ENCODE peak calls at places on chromosomes 12 and 14, in nine cellular contexts. One of them, this sample, is unnamed.
A peak's percentile ranks its signal among the peaks of the same experiment; 100 is the strongest.

GRCh38 chr14:76408877-76409276 is 32.9 kb downstream of the ESRRB start:
- DNase-seq in effector memory CD8-positive, alpha-beta T cell: no peak
- DNase-seq in SW 1271: no peak
- DNase-seq in cardiac fibroblast: no peak
- DNase-seq in GM18507: no peak
- DNase-seq in ureter: no peak
- DNase-seq in activated T-cell treated with anti-CD3 and anti-CD28 coated beads for 1 hour: no peak
- DNase-seq in stimulated activated CD4-positive, alpha-beta T cell treated with anti-CD3 and anti-CD28 coated beads, Interleukin-4, amount 100 ng/mL, for 48 hours: no peak
- DNase-seq in upper lobe of right lung: no peak
- DNase-seq in this sample: no peak

GRCh38 chr12:106794369-106794768 is 19.9 kb downstream of the RIC8B start:
- DNase-seq in effector memory CD8-positive, alpha-beta T cell: no peak
- DNase-seq in SW 1271: no peak
- DNase-seq in cardiac fibroblast: no peak
- DNase-seq in GM18507: no peak
- DNase-seq in ureter: no peak
- DNase-seq in activated T-cell treated with anti-CD3 and anti-CD28 coated beads for 1 hour: no peak
- DNase-seq in stimulated activated CD4-positive, alpha-beta T cell treated with anti-CD3 and anti-CD28 coated beads, Interleukin-4, amount 100 ng/mL, for 48 hours: no peak
- DNase-seq in upper lobe of right lung: no peak
- DNase-seq in this sample: no peak

GRCh38 chr12:25130741-25131188 is 64.2 kb downstream of the DNAI7 start:
- DNase-seq in effector memory CD8-positive, alpha-beta T cell: no peak
- DNase-seq in SW 1271: peak; percentile 51
- DNase-seq in cardiac fibroblast: peak; percentile 66
- DNase-seq in GM18507: peak; percentile 25
- DNase-seq in ureter: no peak
- DNase-seq in activated T-cell treated with anti-CD3 and anti-CD28 coated beads for 1 hour: no peak
- DNase-seq in stimulated activated CD4-positive, alpha-beta T cell treated with anti-CD3 and anti-CD28 coated beads, Interleukin-4, amount 100 ng/mL, for 48 hours: no peak
- DNase-seq in upper lobe of right lung: no peak
- DNase-seq in this sample: no peak

GRCh38 chr14:68418192-68419118 is 374.4 kb downstream of the ZFP36L1 start:
- DNase-seq in effector memory CD8-positive, alpha-beta T cell: no peak
- DNase-seq in SW 1271: no peak
- DNase-seq in cardiac fibroblast: no peak
- DNase-seq in GM18507: no peak
- DNase-seq in ureter: no peak
- DNase-seq in activated T-cell treated with anti-CD3 and anti-CD28 coated beads for 1 hour: no peak
- DNase-seq in stimulated activated CD4-positive, alpha-beta T cell treated with anti-CD3 and anti-CD28 coated beads, Interleukin-4, amount 100 ng/mL, for 48 hours: no peak
- DNase-seq in upper lobe of right lung: no peak
- DNase-seq in this sample: no peak

GRCh38 chr12:34294137-34294536 is 271.8 kb downstream of the ALG10 start:
- DNase-seq in effector memory CD8-positive, alpha-beta T cell: no peak
- DNase-seq in SW 1271: no peak
- DNase-seq in cardiac fibroblast: no peak
- DNase-seq in GM18507: no peak
- DNase-seq in ureter: no peak
- DNase-seq in activated T-cell treated with anti-CD3 and anti-CD28 coated beads for 1 hour: no peak
- DNase-seq in stimulated activated CD4-positive, alpha-beta T cell treated with anti-CD3 and anti-CD28 coated beads, Interleukin-4, amount 100 ng/mL, for 48 hours: no peak
- DNase-seq in upper lobe of right lung: peak; percentile 57
- DNase-seq in this sample: no peak

GRCh38 chr12:90512518-90512917 is 442.5 kb downstream of the CCER1 start:
- DNase-seq in effector memory CD8-positive, alpha-beta T cell: no peak
- DNase-seq in SW 1271: no peak
- DNase-seq in cardiac fibroblast: no peak
- DNase-seq in GM18507: no peak
- DNase-seq in ureter: no peak
- DNase-seq in activated T-cell treated with anti-CD3 and anti-CD28 coated beads for 1 hour: no peak
- DNase-seq in stimulated activated CD4-positive, alpha-beta T cell treated with anti-CD3 and anti-CD28 coated beads, Interleukin-4, amount 100 ng/mL, for 48 hours: no peak
- DNase-seq in upper lobe of right lung: no peak
- DNase-seq in this sample: no peak

GRCh38 chr12:54759751-54760150 is 94.6 kb upstream of the MUCL1 start:
- DNase-seq in effector memory CD8-positive, alpha-beta T cell: no peak
- DNase-seq in SW 1271: peak; percentile 51
- DNase-seq in cardiac fibroblast: peak; percentile 12
- DNase-seq in GM18507: no peak
- DNase-seq in ureter: no peak
- DNase-seq in activated T-cell treated with anti-CD3 and anti-CD28 coated beads for 1 hour: no peak
- DNase-seq in stimulated activated CD4-positive, alpha-beta T cell treated with anti-CD3 and anti-CD28 coated beads, Interleukin-4, amount 100 ng/mL, for 48 hours: no peak
- DNase-seq in upper lobe of right lung: no peak
- DNase-seq in this sample: no peak

GRCh38 chr14:69327507-69327906 is 67.5 kb downstream of the GALNT16 start:
- DNase-seq in effector memory CD8-positive, alpha-beta T cell: no peak
- DNase-seq in SW 1271: no peak
- DNase-seq in cardiac fibroblast: no peak
- DNase-seq in GM18507: no peak
- DNase-seq in ureter: no peak
- DNase-seq in activated T-cell treated with anti-CD3 and anti-CD28 coated beads for 1 hour: no peak
- DNase-seq in stimulated activated CD4-positive, alpha-beta T cell treated with anti-CD3 and anti-CD28 coated beads, Interleukin-4, amount 100 ng/mL, for 48 hours: no peak
- DNase-seq in upper lobe of right lung: peak; percentile 43
- DNase-seq in this sample: no peak

GRCh38 chr14:40694026-40694425 is 912.6 kb upstream of the LRFN5 start:
- DNase-seq in effector memory CD8-positive, alpha-beta T cell: no peak
- DNase-seq in SW 1271: no peak
- DNase-seq in cardiac fibroblast: no peak
- DNase-seq in GM18507: no peak
- DNase-seq in ureter: no peak
- DNase-seq in activated T-cell treated with anti-CD3 and anti-CD28 coated beads for 1 hour: no peak
- DNase-seq in stimulated activated CD4-positive, alpha-beta T cell treated with anti-CD3 and anti-CD28 coated beads, Interleukin-4, amount 100 ng/mL, for 48 hours: no peak
- DNase-seq in upper lobe of right lung: no peak
- DNase-seq in this sample: no peak

GRCh38 chr14:103329421-103330347 is 4.4 kb upstream of the EIF5 start:
- DNase-seq in effector memory CD8-positive, alpha-beta T cell: no peak
- DNase-seq in SW 1271: no peak
- DNase-seq in cardiac fibroblast: peak; percentile 81
- DNase-seq in GM18507: no peak
- DNase-seq in ureter: no peak
- DNase-seq in activated T-cell treated with anti-CD3 and anti-CD28 coated beads for 1 hour: no peak
- DNase-seq in stimulated activated CD4-positive, alpha-beta T cell treated with anti-CD3 and anti-CD28 coated beads, Interleukin-4, amount 100 ng/mL, for 48 hours: no peak
- DNase-seq in upper lobe of right lung: no peak
- DNase-seq in this sample: no peak

GRCh38 chr14:60327447-60328331 is 78.7 kb downstream of the PPM1A start:
- DNase-seq in effector memory CD8-positive, alpha-beta T cell: no peak
- DNase-seq in SW 1271: no peak
- DNase-seq in cardiac fibroblast: peak; percentile 16
- DNase-seq in GM18507: peak; percentile 30
- DNase-seq in ureter: peak; percentile 46
- DNase-seq in activated T-cell treated with anti-CD3 and anti-CD28 coated beads for 1 hour: peak; percentile 7
- DNase-seq in stimulated activated CD4-positive, alpha-beta T cell treated with anti-CD3 and anti-CD28 coated beads, Interleukin-4, amount 100 ng/mL, for 48 hours: peak; percentile 20
- DNase-seq in upper lobe of right lung: peak; percentile 69
- DNase-seq in this sample: no peak

GRCh38 chr12:15497621-15498285 is 175.4 kb downstream of the PTPRO start:
- DNase-seq in effector memory CD8-positive, alpha-beta T cell: no peak
- DNase-seq in SW 1271: no peak
- DNase-seq in cardiac fibroblast: no peak
- DNase-seq in GM18507: no peak
- DNase-seq in ureter: no peak
- DNase-seq in activated T-cell treated with anti-CD3 and anti-CD28 coated beads for 1 hour: no peak
- DNase-seq in stimulated activated CD4-positive, alpha-beta T cell treated with anti-CD3 and anti-CD28 coated beads, Interleukin-4, amount 100 ng/mL, for 48 hours: no peak
- DNase-seq in upper lobe of right lung: no peak
- DNase-seq in this sample: no peak

GRCh38 chr12:82708056-82708455 is 21.4 kb downstream of the TMTC2 start:
- DNase-seq in effector memory CD8-positive, alpha-beta T cell: no peak
- DNase-seq in SW 1271: no peak
- DNase-seq in cardiac fibroblast: peak; percentile 34
- DNase-seq in GM18507: no peak
- DNase-seq in ureter: no peak
- DNase-seq in activated T-cell treated with anti-CD3 and anti-CD28 coated beads for 1 hour: no peak
- DNase-seq in stimulated activated CD4-positive, alpha-beta T cell treated with anti-CD3 and anti-CD28 coated beads, Interleukin-4, amount 100 ng/mL, for 48 hours: no peak
- DNase-seq in upper lobe of right lung: no peak
- DNase-seq in this sample: no peak

GRCh38 chr14:96888593-96888992 is 91.4 kb downstream of the VRK1 start:
- DNase-seq in effector memory CD8-positive, alpha-beta T cell: no peak
- DNase-seq in SW 1271: no peak
- DNase-seq in cardiac fibroblast: no peak
- DNase-seq in GM18507: no peak
- DNase-seq in ureter: no peak
- DNase-seq in activated T-cell treated with anti-CD3 and anti-CD28 coated beads for 1 hour: no peak
- DNase-seq in stimulated activated CD4-positive, alpha-beta T cell treated with anti-CD3 and anti-CD28 coated beads, Interleukin-4, amount 100 ng/mL, for 48 hours: no peak
- DNase-seq in upper lobe of right lung: no peak
- DNase-seq in this sample: no peak

GRCh38 chr12:116803018-116803736 is 65.1 kb downstream of the RNFT2 start:
- DNase-seq in effector memory CD8-positive, alpha-beta T cell: no peak
- DNase-seq in SW 1271: no peak
- DNase-seq in cardiac fibroblast: no peak
- DNase-seq in GM18507: no peak
- DNase-seq in ureter: no peak
- DNase-seq in activated T-cell treated with anti-CD3 and anti-CD28 coated beads for 1 hour: no peak
- DNase-seq in stimulated activated CD4-positive, alpha-beta T cell treated with anti-CD3 and anti-CD28 coated beads, Interleukin-4, amount 100 ng/mL, for 48 hours: no peak
- DNase-seq in upper lobe of right lung: no peak
- DNase-seq in this sample: no peak

GRCh38 chr14:38839743-38840375 is 263.2 kb downstream of the SEC23A start:
- DNase-seq in effector memory CD8-positive, alpha-beta T cell: no peak
- DNase-seq in SW 1271: peak; percentile 56
- DNase-seq in cardiac fibroblast: peak; percentile 24
- DNase-seq in GM18507: no peak
- DNase-seq in ureter: no peak
- DNase-seq in activated T-cell treated with anti-CD3 and anti-CD28 coated beads for 1 hour: no peak
- DNase-seq in stimulated activated CD4-positive, alpha-beta T cell treated with anti-CD3 and anti-CD28 coated beads, Interleukin-4, amount 100 ng/mL, for 48 hours: no peak
- DNase-seq in upper lobe of right lung: no peak
- DNase-seq in this sample: no peak

GRCh38 chr12:89703768-89704167 is 4.9 kb downstream of the ATP2B1 start:
- DNase-seq in effector memory CD8-positive, alpha-beta T cell: no peak
- DNase-seq in SW 1271: no peak
- DNase-seq in cardiac fibroblast: no peak
- DNase-seq in GM18507: no peak
- DNase-seq in ureter: no peak
- DNase-seq in activated T-cell treated with anti-CD3 and anti-CD28 coated beads for 1 hour: no peak
- DNase-seq in stimulated activated CD4-positive, alpha-beta T cell treated with anti-CD3 and anti-CD28 coated beads, Interleukin-4, amount 100 ng/mL, for 48 hours: no peak
- DNase-seq in upper lobe of right lung: no peak
- DNase-seq in this sample: no peak

GRCh38 chr14:90773196-90773486 is 43.1 kb downstream of the TTC7B start:
- DNase-seq in effector memory CD8-positive, alpha-beta T cell: no peak
- DNase-seq in SW 1271: no peak
- DNase-seq in cardiac fibroblast: no peak
- DNase-seq in GM18507: no peak
- DNase-seq in ureter: no peak
- DNase-seq in activated T-cell treated with anti-CD3 and anti-CD28 coated beads for 1 hour: no peak
- DNase-seq in stimulated activated CD4-positive, alpha-beta T cell treated with anti-CD3 and anti-CD28 coated beads, Interleukin-4, amount 100 ng/mL, for 48 hours: no peak
- DNase-seq in upper lobe of right lung: no peak
- DNase-seq in this sample: no peak

GRCh38 chr14:22266683-22267082 is 322.3 kb downstream of the DAD1 start:
- DNase-seq in effector memory CD8-positive, alpha-beta T cell: no peak
- DNase-seq in SW 1271: no peak
- DNase-seq in cardiac fibroblast: no peak
- DNase-seq in GM18507: no peak
- DNase-seq in ureter: no peak
- DNase-seq in activated T-cell treated with anti-CD3 and anti-CD28 coated beads for 1 hour: no peak
- DNase-seq in stimulated activated CD4-positive, alpha-beta T cell treated with anti-CD3 and anti-CD28 coated beads, Interleukin-4, amount 100 ng/mL, for 48 hours: no peak
- DNase-seq in upper lobe of right lung: no peak
- DNase-seq in this sample: no peak

GRCh38 chr12:130562711-130563110 is 153.4 kb downstream of the RIMBP2 start:
- DNase-seq in effector memory CD8-positive, alpha-beta T cell: no peak
- DNase-seq in SW 1271: no peak
- DNase-seq in cardiac fibroblast: no peak
- DNase-seq in GM18507: no peak
- DNase-seq in ureter: no peak
- DNase-seq in activated T-cell treated with anti-CD3 and anti-CD28 coated beads for 1 hour: no peak
- DNase-seq in stimulated activated CD4-positive, alpha-beta T cell treated with anti-CD3 and anti-CD28 coated beads, Interleukin-4, amount 100 ng/mL, for 48 hours: no peak
- DNase-seq in upper lobe of right lung: no peak
- DNase-seq in this sample: no peak

GRCh38 chr12:122834921-122835692 is at the start of gene HIP1R:
- DNase-seq in effector memory CD8-positive, alpha-beta T cell: peak; percentile 27
- DNase-seq in SW 1271: peak; percentile 18
- DNase-seq in cardiac fibroblast: no peak
- DNase-seq in GM18507: no peak
- DNase-seq in ureter: no peak
- DNase-seq in activated T-cell treated with anti-CD3 and anti-CD28 coated beads for 1 hour: peak; percentile 60
- DNase-seq in stimulated activated CD4-positive, alpha-beta T cell treated with anti-CD3 and anti-CD28 coated beads, Interleukin-4, amount 100 ng/mL, for 48 hours: peak; percentile 55
- DNase-seq in upper lobe of right lung: peak; percentile 81
- DNase-seq in this sample: no peak

GRCh38 chr12:66467932-66468331 is 165.6 kb downstream of the HELB start:
- DNase-seq in effector memory CD8-positive, alpha-beta T cell: no peak
- DNase-seq in SW 1271: peak; percentile 5
- DNase-seq in cardiac fibroblast: peak; percentile 2
- DNase-seq in GM18507: no peak
- DNase-seq in ureter: no peak
- DNase-seq in activated T-cell treated with anti-CD3 and anti-CD28 coated beads for 1 hour: no peak
- DNase-seq in stimulated activated CD4-positive, alpha-beta T cell treated with anti-CD3 and anti-CD28 coated beads, Interleukin-4, amount 100 ng/mL, for 48 hours: no peak
- DNase-seq in upper lobe of right lung: no peak
- DNase-seq in this sample: no peak

GRCh38 chr14:95547272-95547625 is 12.4 kb downstream of the GLRX5 start:
- DNase-seq in effector memory CD8-positive, alpha-beta T cell: no peak
- DNase-seq in SW 1271: no peak
- DNase-seq in cardiac fibroblast: no peak
- DNase-seq in GM18507: no peak
- DNase-seq in ureter: no peak
- DNase-seq in activated T-cell treated with anti-CD3 and anti-CD28 coated beads for 1 hour: no peak
- DNase-seq in stimulated activated CD4-positive, alpha-beta T cell treated with anti-CD3 and anti-CD28 coated beads, Interleukin-4, amount 100 ng/mL, for 48 hours: no peak
- DNase-seq in upper lobe of right lung: no peak
- DNase-seq in this sample: no peak

GRCh38 chr14:90375934-90376333 is 20.9 kb upstream of the CALM1 start:
- DNase-seq in effector memory CD8-positive, alpha-beta T cell: no peak
- DNase-seq in SW 1271: no peak
- DNase-seq in cardiac fibroblast: no peak
- DNase-seq in GM18507: no peak
- DNase-seq in ureter: no peak
- DNase-seq in activated T-cell treated with anti-CD3 and anti-CD28 coated beads for 1 hour: no peak
- DNase-seq in stimulated activated CD4-positive, alpha-beta T cell treated with anti-CD3 and anti-CD28 coated beads, Interleukin-4, amount 100 ng/mL, for 48 hours: no peak
- DNase-seq in upper lobe of right lung: no peak
- DNase-seq in this sample: no peak

GRCh38 chr12:48786591-48787544 is 2.0 kb downstream of the ADCY6 start:
- DNase-seq in effector memory CD8-positive, alpha-beta T cell: no peak
- DNase-seq in SW 1271: no peak
- DNase-seq in cardiac fibroblast: peak; percentile 83
- DNase-seq in GM18507: no peak
- DNase-seq in ureter: no peak
- DNase-seq in activated T-cell treated with anti-CD3 and anti-CD28 coated beads for 1 hour: no peak
- DNase-seq in stimulated activated CD4-positive, alpha-beta T cell treated with anti-CD3 and anti-CD28 coated beads, Interleukin-4, amount 100 ng/mL, for 48 hours: no peak
- DNase-seq in upper lobe of right lung: no peak
- DNase-seq in this sample: no peak

GRCh38 chr12:129614221-129614885 is 289.5 kb downstream of the TMEM132D start:
- DNase-seq in effector memory CD8-positive, alpha-beta T cell: no peak
- DNase-seq in SW 1271: no peak
- DNase-seq in cardiac fibroblast: no peak
- DNase-seq in GM18507: no peak
- DNase-seq in ureter: no peak
- DNase-seq in activated T-cell treated with anti-CD3 and anti-CD28 coated beads for 1 hour: no peak
- DNase-seq in stimulated activated CD4-positive, alpha-beta T cell treated with anti-CD3 and anti-CD28 coated beads, Interleukin-4, amount 100 ng/mL, for 48 hours: no peak
- DNase-seq in upper lobe of right lung: no peak
- DNase-seq in this sample: no peak

GRCh38 chr14:70754989-70755388 is 54.3 kb downstream of the MAP3K9 start:
- DNase-seq in effector memory CD8-positive, alpha-beta T cell: no peak
- DNase-seq in SW 1271: peak; percentile 77
- DNase-seq in cardiac fibroblast: peak; percentile 1
- DNase-seq in GM18507: no peak
- DNase-seq in ureter: peak; percentile 74
- DNase-seq in activated T-cell treated with anti-CD3 and anti-CD28 coated beads for 1 hour: no peak
- DNase-seq in stimulated activated CD4-positive, alpha-beta T cell treated with anti-CD3 and anti-CD28 coated beads, Interleukin-4, amount 100 ng/mL, for 48 hours: no peak
- DNase-seq in upper lobe of right lung: peak; percentile 82
- DNase-seq in this sample: peak; percentile 29

GRCh38 chr12:48216785-48217184 is 13.7 kb upstream of the OR10AD1 start:
- DNase-seq in effector memory CD8-positive, alpha-beta T cell: no peak
- DNase-seq in SW 1271: no peak
- DNase-seq in cardiac fibroblast: no peak
- DNase-seq in GM18507: no peak
- DNase-seq in ureter: no peak
- DNase-seq in activated T-cell treated with anti-CD3 and anti-CD28 coated beads for 1 hour: no peak
- DNase-seq in stimulated activated CD4-positive, alpha-beta T cell treated with anti-CD3 and anti-CD28 coated beads, Interleukin-4, amount 100 ng/mL, for 48 hours: no peak
- DNase-seq in upper lobe of right lung: no peak
- DNase-seq in this sample: no peak

GRCh38 chr14:26415618-26416123 is 182.2 kb downstream of the NOVA1 start:
- DNase-seq in effector memory CD8-positive, alpha-beta T cell: no peak
- DNase-seq in SW 1271: no peak
- DNase-seq in cardiac fibroblast: no peak
- DNase-seq in GM18507: no peak
- DNase-seq in ureter: peak; percentile 73
- DNase-seq in activated T-cell treated with anti-CD3 and anti-CD28 coated beads for 1 hour: no peak
- DNase-seq in stimulated activated CD4-positive, alpha-beta T cell treated with anti-CD3 and anti-CD28 coated beads, Interleukin-4, amount 100 ng/mL, for 48 hours: no peak
- DNase-seq in upper lobe of right lung: no peak
- DNase-seq in this sample: no peak

GRCh38 chr12:93125126-93125525 is 196.0 kb upstream of the EEA1 start:
- DNase-seq in effector memory CD8-positive, alpha-beta T cell: no peak
- DNase-seq in SW 1271: no peak
- DNase-seq in cardiac fibroblast: peak; percentile 43
- DNase-seq in GM18507: no peak
- DNase-seq in ureter: no peak
- DNase-seq in activated T-cell treated with anti-CD3 and anti-CD28 coated beads for 1 hour: no peak
- DNase-seq in stimulated activated CD4-positive, alpha-beta T cell treated with anti-CD3 and anti-CD28 coated beads, Interleukin-4, amount 100 ng/mL, for 48 hours: no peak
- DNase-seq in upper lobe of right lung: no peak
- DNase-seq in this sample: no peak

GRCh38 chr12:68370006-68370590 is 37.9 kb upstream of the MDM1 start:
- DNase-seq in effector memory CD8-positive, alpha-beta T cell: no peak
- DNase-seq in SW 1271: no peak
- DNase-seq in cardiac fibroblast: no peak
- DNase-seq in GM18507: no peak
- DNase-seq in ureter: no peak
- DNase-seq in activated T-cell treated with anti-CD3 and anti-CD28 coated beads for 1 hour: no peak
- DNase-seq in stimulated activated CD4-positive, alpha-beta T cell treated with anti-CD3 and anti-CD28 coated beads, Interleukin-4, amount 100 ng/mL, for 48 hours: no peak
- DNase-seq in upper lobe of right lung: no peak
- DNase-seq in this sample: no peak